ENCODE peak calls at places on chromosomes 2 and 18, in five cellular contexts. D is CD4-positive, alpha-beta memory T cell; N is OCI-LY7; B is A549; T is heart right ventricle. K is an unnamed sample.

GRCh38 chr2:203873921-203874631 is 6.5 kb downstream of the CTLA4 start:
- DNase-seq in T (no peak), N (peak; percentile 54), D (no peak), B (no peak), K (no peak)

GRCh38 chr2:150271952-150272351 is 215.5 kb downstream of the RND3 start:
- DNase-seq in N (no peak), D (no peak), B (peak; percentile 36), T (no peak), K (no peak)

GRCh38 chr2:79702934-79703333 is 190.1 kb downstream of the CTNNA2 start:
- DNase-seq in B (no peak), T (no peak), N (no peak), D (no peak), K (no peak)

GRCh38 chr18:55906533-55906932 is 318.5 kb upstream of the TCF4 start:
- DNase-seq in N (no peak), D (no peak), B (no peak), T (no peak), K (no peak)

GRCh38 chr2:2134037-2134436 is 197.0 kb downstream of the MYT1L start:
- DNase-seq in D (no peak), B (no peak), T (no peak), N (no peak), K (no peak)

GRCh38 chr18:77143196-77143595 is 10.6 kb upstream of the MBP start:
- DNase-seq in T (no peak), B (no peak), D (no peak), N (peak; percentile 28), K (no peak)

GRCh38 chr2:121376851-121377250 is 91.8 kb upstream of the TFCP2L1 start:
- DNase-seq in N (no peak), B (no peak), T (no peak), D (no peak), K (no peak)

GRCh38 chr2:17479875-17480274 is 38.4 kb downstream of the RAD51AP2 start:
- DNase-seq in D (no peak), N (no peak), T (no peak), B (no peak), K (no peak)

GRCh38 chr2:29223851-29224692 is 108.9 kb downstream of the CLIP4 start:
- DNase-seq in T (peak; percentile 34), N (no peak), B (no peak), D (no peak), K (peak; percentile 98)

GRCh38 chr18:62211323-62211828 is 24.3 kb downstream of the RELCH start:
- DNase-seq in D (no peak), N (no peak), B (no peak), T (no peak), K (no peak)

GRCh38 chr2:1745171-1746023 is 1.1 kb upstream of the PXDN start:
- DNase-seq in B (no peak), D (no peak), N (no peak), T (no peak), K (no peak)

GRCh38 chr2:235695602-235695895 is 201.7 kb downstream of the AGAP1 start:
- DNase-seq in N (no peak), B (no peak), T (no peak), D (no peak), K (no peak)

GRCh38 chr2:229445013-229445412 is 173.9 kb upstream of the PID1 start:
- DNase-seq in B (peak; percentile 95), N (no peak), D (no peak), T (peak; percentile 18), K (no peak)

GRCh38 chr2:36058076-36058475 is 297.5 kb upstream of the CRIM1 start:
- DNase-seq in N (no peak), B (no peak), T (no peak), D (no peak), K (no peak)

GRCh38 chr18:11482271-11482670 is 127.1 kb upstream of the SLC35G4 start:
- DNase-seq in D (no peak), T (no peak), B (no peak), N (no peak), K (no peak)

GRCh38 chr18:13447621-13448020 is 229.1 kb downstream of the LDLRAD4 start:
- DNase-seq in T (peak; percentile 34), B (peak; percentile 70), D (no peak), N (no peak), K (no peak)

GRCh38 chr18:37499008-37499407 is 66.6 kb downstream of the CELF4 start:
- DNase-seq in D (no peak), T (no peak), N (no peak), B (no peak), K (no peak)

GRCh38 chr18:62710417-62710816 is 4.9 kb upstream of the PHLPP1 start:
- DNase-seq in N (no peak), T (no peak), B (no peak), D (no peak), K (no peak)

GRCh38 chr2:68368657-68369339 is 3.7 kb downstream of the PLEK start:
- DNase-seq in D (no peak), B (peak; percentile 27), T (no peak), N (peak; percentile 20), K (peak; percentile 18)

GRCh38 chr2:5725794-5726463 is 33.7 kb downstream of the SOX11 start:
- DNase-seq in B (no peak), N (no peak), T (no peak), D (no peak), K (peak; percentile 76)

GRCh38 chr18:13470555-13471494 is 252.3 kb downstream of the LDLRAD4 start:
- DNase-seq in B (no peak), N (no peak), D (no peak), T (no peak), K (no peak)

GRCh38 chr2:127039387-127040031 is 67.4 kb downstream of the BIN1 start:
- DNase-seq in D (no peak), N (peak; percentile 2), B (no peak), T (no peak), K (no peak)

GRCh38 chr2:1612391-1613077 is 131.8 kb downstream of the PXDN start:
- DNase-seq in B (no peak), T (no peak), N (no peak), D (no peak), K (no peak)

GRCh38 chr2:150610670-150611279 is 123.3 kb upstream of the RND3 start:
- DNase-seq in T (no peak), B (peak; percentile 72), D (no peak), N (peak; percentile 8), K (no peak)

GRCh38 chr2:8441986-8442385 is 239.9 kb upstream of the ID2 start:
- DNase-seq in T (no peak), B (no peak), N (peak; percentile 69), D (no peak), K (no peak)

GRCh38 chr18:58335821-58336220 is 291.8 kb downstream of the NEDD4L start:
- DNase-seq in D (no peak), T (no peak), N (no peak), B (no peak), K (no peak)

DNA sequence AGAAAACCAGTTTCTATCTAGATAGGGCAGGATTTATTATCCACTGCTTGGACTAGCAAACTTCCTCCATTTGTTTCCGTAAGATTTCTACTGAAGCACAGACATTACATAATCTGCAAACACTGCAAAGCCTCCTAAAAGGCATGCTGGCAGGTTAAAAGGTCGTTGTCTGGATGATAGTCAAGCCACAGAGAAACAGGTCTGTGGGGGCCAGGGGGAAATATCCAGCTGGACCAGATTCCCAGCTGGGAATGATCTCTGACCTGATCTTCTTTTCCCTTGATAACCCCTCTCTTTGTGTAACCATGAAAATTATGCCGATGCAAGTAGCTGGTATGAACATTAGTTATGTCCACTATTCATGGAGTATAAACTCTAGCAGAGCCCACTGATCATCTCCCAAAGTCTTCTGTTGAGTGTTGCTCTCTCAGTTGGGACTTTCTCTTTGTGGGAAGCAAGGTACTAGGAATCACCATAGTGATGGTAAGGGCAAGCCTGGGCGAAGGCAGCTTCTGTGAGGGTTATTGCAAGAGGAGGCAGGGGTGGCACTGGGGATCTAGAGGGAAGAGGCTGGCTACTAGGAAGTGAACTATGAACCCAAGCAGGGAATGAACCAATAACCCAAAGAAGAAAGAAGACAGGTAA is 61.3 kb downstream of the GDF7 start:
- DNase-seq in D (no peak), T (no peak), B (no peak), N (no peak), K (peak; percentile 14)
- H3K27ac ChIP-seq in D (no peak overlapping the region), T (no peak overlapping the region), B (no peak overlapping the region), N (no peak overlapping the region), K (no peak overlapping the region)

GRCh38 chr2:55012648-55013484 is 37.4 kb downstream of the RTN4 start:
- DNase-seq in N (no peak), D (no peak), T (no peak), B (no peak), K (no peak)

GRCh38 chr2:55010915-55011314 is 39.3 kb downstream of the RTN4 start:
- DNase-seq in N (no peak), T (no peak), D (no peak), B (peak; percentile 37), K (no peak)

GRCh38 chr2:55011741-55012574 is 38.3 kb downstream of the RTN4 start:
- DNase-seq in N (no peak), B (no peak), D (no peak), T (no peak), K (no peak)

GRCh38 chr2:55009277-55010055 is 40.8 kb downstream of the RTN4 start:
- DNase-seq in D (peak; percentile 25), B (no peak), N (no peak), T (no peak), K (no peak)

DNA sequence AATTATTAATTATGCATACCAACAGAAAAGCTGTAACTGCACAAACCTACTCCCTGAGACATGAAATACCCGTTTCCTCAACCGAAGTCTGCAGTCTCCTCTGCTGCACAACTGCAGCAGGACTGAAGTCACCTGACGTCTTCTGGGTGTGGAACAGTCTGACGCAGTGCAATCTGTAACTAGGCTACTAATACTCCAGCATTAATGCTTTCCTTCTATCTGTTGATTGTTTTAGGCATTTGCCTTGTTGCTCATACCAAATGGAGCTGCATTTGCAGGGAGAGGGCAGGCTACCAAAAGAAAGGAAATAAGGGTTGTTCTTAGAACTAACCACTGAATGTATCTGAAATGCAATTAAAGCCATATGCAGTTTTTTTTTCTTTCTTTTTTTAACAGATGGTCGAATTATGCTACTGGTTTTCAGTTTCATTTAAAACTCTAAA is 40.1 kb downstream of the RTN4 start:
- DNase-seq in T (peak; percentile 43), B (peak; percentile 67), D (peak; percentile 62), N (peak; percentile 73), K (no peak)
- H3K4me1 ChIP-seq in T (peaks cover 87% of the 10 kb centered on the region), B (peaks cover 94% of the 10 kb centered on the region), D (peaks cover 80% of the 10 kb centered on the region), N (peaks cover 36% of the 10 kb centered on the region), K (peaks cover 10% of the 10 kb centered on the region)

DNA sequence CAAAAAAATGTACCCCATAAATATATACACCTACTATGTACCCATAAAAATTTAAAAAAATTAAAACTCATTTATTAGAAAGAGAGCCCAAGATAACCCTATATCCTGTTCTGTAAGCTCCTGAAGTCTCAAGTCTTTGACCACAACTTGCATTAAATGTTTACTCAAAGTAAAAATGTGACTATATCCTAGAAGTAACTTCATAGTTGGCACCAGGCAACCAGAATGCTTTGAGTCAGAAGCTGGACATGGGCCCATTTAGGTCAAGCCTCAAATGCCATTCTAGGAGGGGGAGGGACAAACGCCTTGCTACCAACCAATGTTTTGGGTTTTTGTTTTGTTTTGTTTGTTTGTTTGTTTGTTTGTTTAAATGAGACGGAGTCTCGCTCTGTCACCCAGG is 9.3 kb upstream of the TBC1D8 start:
- DNase-seq in D (no peak), T (no peak), N (no peak), B (peak; percentile 56), K (no peak)
- H3K27ac ChIP-seq in D (no peak overlapping the region), T (no peak overlapping the region), N (no peak overlapping the region), B (no peak overlapping the region), K (no peak overlapping the region)

DNA sequence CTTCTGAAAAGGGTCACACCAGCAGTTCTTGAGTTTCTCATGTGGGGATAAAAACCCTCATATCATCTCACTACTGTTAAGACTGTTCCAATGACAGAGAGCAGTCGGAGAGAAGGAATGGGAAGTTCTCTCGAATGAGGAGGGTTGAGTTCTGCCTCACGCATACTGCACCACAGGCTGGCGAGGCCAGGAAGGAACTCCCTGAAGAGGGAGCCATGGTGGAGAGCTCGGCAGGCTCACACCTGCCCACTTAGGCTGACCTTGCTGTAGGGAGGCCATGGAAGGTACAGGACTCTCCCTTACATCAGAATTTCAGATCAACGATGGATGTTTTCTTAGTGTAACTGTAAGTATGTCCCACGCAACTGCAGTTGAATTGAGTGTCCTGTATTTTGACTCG is 64.6 kb downstream of the RALBP1 start:
- DNase-seq in B (no peak), D (no peak), N (no peak), T (no peak), K (no peak)
- H3K4me1 ChIP-seq in B (peaks cover 7% of the 10 kb centered on the region), D (no peaks in the 10 kb centered on the region), N (no peaks in the 10 kb centered on the region), T (peaks cover 6% of the 10 kb centered on the region), K (no peaks in the 10 kb centered on the region)